ENCODE peak calls at places on chromosomes 7 and 10, in nine cellular contexts. One of them, this sample, is unnamed.

GRCh38 chr10:49512121-49512809 is 26.7 kb downstream of the ERCC6 start:
- DNase-seq in activated T-helper 1 cell treated with anti-CD3 and anti-CD28 coated beads, Interleukin-2, amount 50 U/mL, for 16 hours: no peak
- DNase-seq in SK-MEL-5: peak; percentile 43
- DNase-seq in stomach: no peak
- DNase-seq in GM13976: no peak
- DNase-seq in NCI-H1092 treated with DMSO at 0.1 percent for 48 hours: peak; percentile 39
- DNase-seq in mesothelial cell of epicardium: no peak
- DNase-seq in ACHN: peak; percentile 46
- DNase-seq in RPMI7951: peak; percentile 11
- DNase-seq in this sample: peak; percentile 10

GRCh38 chr7:32587431-32587948 is 92.2 kb downstream of the AVL9 start:
- DNase-seq in stomach: no peak
- DNase-seq in ACHN: peak; percentile 75
- DNase-seq in SK-MEL-5: peak; percentile 64
- DNase-seq in GM13976: no peak
- DNase-seq in NCI-H1092 treated with DMSO at 0.1 percent for 48 hours: no peak
- DNase-seq in RPMI7951: peak; percentile 79
- DNase-seq in activated T-helper 1 cell treated with anti-CD3 and anti-CD28 coated beads, Interleukin-2, amount 50 U/mL, for 16 hours: no peak
- DNase-seq in mesothelial cell of epicardium: no peak
- DNase-seq in this sample: no peak

GRCh38 chr7:128737441-128737840 is 1.7 kb upstream of the CALU start:
- DNase-seq in activated T-helper 1 cell treated with anti-CD3 and anti-CD28 coated beads, Interleukin-2, amount 50 U/mL, for 16 hours: no peak
- DNase-seq in RPMI7951: no peak
- DNase-seq in stomach: no peak
- DNase-seq in ACHN: no peak
- DNase-seq in mesothelial cell of epicardium: no peak
- DNase-seq in GM13976: no peak
- DNase-seq in SK-MEL-5: no peak
- DNase-seq in NCI-H1092 treated with DMSO at 0.1 percent for 48 hours: no peak
- DNase-seq in this sample: no peak

GRCh38 chr10:20615395-20615794 is 281.7 kb downstream of the NEBL start:
- DNase-seq in stomach: no peak
- DNase-seq in RPMI7951: no peak
- DNase-seq in GM13976: no peak
- DNase-seq in mesothelial cell of epicardium: no peak
- DNase-seq in ACHN: no peak
- DNase-seq in NCI-H1092 treated with DMSO at 0.1 percent for 48 hours: no peak
- DNase-seq in activated T-helper 1 cell treated with anti-CD3 and anti-CD28 coated beads, Interleukin-2, amount 50 U/mL, for 16 hours: no peak
- DNase-seq in SK-MEL-5: no peak
- DNase-seq in this sample: no peak

GRCh38 chr7:44086627-44087026 is 4.3 kb upstream of the POLM start:
- DNase-seq in mesothelial cell of epicardium: no peak
- DNase-seq in ACHN: no peak
- DNase-seq in RPMI7951: no peak
- DNase-seq in SK-MEL-5: no peak
- DNase-seq in GM13976: no peak
- DNase-seq in stomach: no peak
- DNase-seq in activated T-helper 1 cell treated with anti-CD3 and anti-CD28 coated beads, Interleukin-2, amount 50 U/mL, for 16 hours: no peak
- DNase-seq in NCI-H1092 treated with DMSO at 0.1 percent for 48 hours: no peak
- DNase-seq in this sample: no peak

GRCh38 chr10:91887075-91887899 is 22.0 kb downstream of the FGFBP3 start:
- DNase-seq in stomach: no peak
- DNase-seq in NCI-H1092 treated with DMSO at 0.1 percent for 48 hours: no peak
- DNase-seq in RPMI7951: peak; percentile 23
- DNase-seq in mesothelial cell of epicardium: peak; percentile 66
- DNase-seq in ACHN: peak; percentile 34
- DNase-seq in activated T-helper 1 cell treated with anti-CD3 and anti-CD28 coated beads, Interleukin-2, amount 50 U/mL, for 16 hours: no peak
- DNase-seq in GM13976: peak; percentile 68
- DNase-seq in SK-MEL-5: peak; percentile 78
- DNase-seq in this sample: peak; percentile 16

GRCh38 chr10:3754727-3755439 is 30.1 kb downstream of the KLF6 start:
- DNase-seq in NCI-H1092 treated with DMSO at 0.1 percent for 48 hours: no peak
- DNase-seq in SK-MEL-5: peak; percentile 4
- DNase-seq in stomach: no peak
- DNase-seq in RPMI7951: peak; percentile 86
- DNase-seq in mesothelial cell of epicardium: no peak
- DNase-seq in GM13976: no peak
- DNase-seq in activated T-helper 1 cell treated with anti-CD3 and anti-CD28 coated beads, Interleukin-2, amount 50 U/mL, for 16 hours: no peak
- DNase-seq in ACHN: peak; percentile 68
- DNase-seq in this sample: peak; percentile 73

GRCh38 chr10:110664483-110665420 is 20.6 kb downstream of the RBM20 start:
- DNase-seq in mesothelial cell of epicardium: no peak
- DNase-seq in activated T-helper 1 cell treated with anti-CD3 and anti-CD28 coated beads, Interleukin-2, amount 50 U/mL, for 16 hours: no peak
- DNase-seq in RPMI7951: peak; percentile 77
- DNase-seq in stomach: no peak
- DNase-seq in GM13976: no peak
- DNase-seq in NCI-H1092 treated with DMSO at 0.1 percent for 48 hours: no peak
- DNase-seq in ACHN: peak; percentile 84
- DNase-seq in SK-MEL-5: peak; percentile 17
- DNase-seq in this sample: peak; percentile 47

GRCh38 chr10:133278577-133279265 is 2.1 kb upstream of the ADAM8 start:
- DNase-seq in activated T-helper 1 cell treated with anti-CD3 and anti-CD28 coated beads, Interleukin-2, amount 50 U/mL, for 16 hours: peak; percentile 40
- DNase-seq in GM13976: peak; percentile 85
- DNase-seq in mesothelial cell of epicardium: no peak
- DNase-seq in stomach: peak; percentile 82
- DNase-seq in NCI-H1092 treated with DMSO at 0.1 percent for 48 hours: no peak
- DNase-seq in ACHN: no peak
- DNase-seq in RPMI7951: peak; percentile 89
- DNase-seq in SK-MEL-5: no peak
- DNase-seq in this sample: peak; percentile 67

GRCh38 chr10:58781873-58782488 is 269.3 kb downstream of the BICC1 start:
- DNase-seq in NCI-H1092 treated with DMSO at 0.1 percent for 48 hours: peak; percentile 33
- DNase-seq in activated T-helper 1 cell treated with anti-CD3 and anti-CD28 coated beads, Interleukin-2, amount 50 U/mL, for 16 hours: no peak
- DNase-seq in SK-MEL-5: peak; percentile 63
- DNase-seq in stomach: no peak
- DNase-seq in ACHN: peak; percentile 64
- DNase-seq in RPMI7951: peak; percentile 45
- DNase-seq in mesothelial cell of epicardium: no peak
- DNase-seq in GM13976: peak; percentile 39
- DNase-seq in this sample: peak; percentile 23

GRCh38 chr7:66138994-66139752 is 24.5 kb downstream of the CRCP start:
- DNase-seq in NCI-H1092 treated with DMSO at 0.1 percent for 48 hours: no peak
- DNase-seq in GM13976: no peak
- DNase-seq in RPMI7951: peak; percentile 24
- DNase-seq in SK-MEL-5: no peak
- DNase-seq in stomach: no peak
- DNase-seq in activated T-helper 1 cell treated with anti-CD3 and anti-CD28 coated beads, Interleukin-2, amount 50 U/mL, for 16 hours: no peak
- DNase-seq in mesothelial cell of epicardium: no peak
- DNase-seq in ACHN: no peak
- DNase-seq in this sample: no peak

GRCh38 chr7:8260871-8261707 is 878 bp downstream of the ICA1 start:
- DNase-seq in GM13976: peak; percentile 31
- DNase-seq in stomach: peak; percentile 67
- DNase-seq in activated T-helper 1 cell treated with anti-CD3 and anti-CD28 coated beads, Interleukin-2, amount 50 U/mL, for 16 hours: no peak
- DNase-seq in mesothelial cell of epicardium: no peak
- DNase-seq in NCI-H1092 treated with DMSO at 0.1 percent for 48 hours: peak; percentile 87
- DNase-seq in ACHN: peak; percentile 80
- DNase-seq in RPMI7951: peak; percentile 12
- DNase-seq in SK-MEL-5: peak; percentile 16
- DNase-seq in this sample: peak; percentile 76

GRCh38 chr7:69342154-69342884 is 256.0 kb upstream of the AUTS2 start:
- DNase-seq in mesothelial cell of epicardium: no peak
- DNase-seq in GM13976: no peak
- DNase-seq in NCI-H1092 treated with DMSO at 0.1 percent for 48 hours: no peak
- DNase-seq in SK-MEL-5: no peak
- DNase-seq in activated T-helper 1 cell treated with anti-CD3 and anti-CD28 coated beads, Interleukin-2, amount 50 U/mL, for 16 hours: no peak
- DNase-seq in stomach: no peak
- DNase-seq in ACHN: no peak
- DNase-seq in RPMI7951: no peak
- DNase-seq in this sample: no peak

GRCh38 chr7:97104719-97105129 is 12.8 kb upstream of the SDHAF3 start:
- DNase-seq in RPMI7951: peak; percentile 74
- DNase-seq in activated T-helper 1 cell treated with anti-CD3 and anti-CD28 coated beads, Interleukin-2, amount 50 U/mL, for 16 hours: peak; percentile 31
- DNase-seq in stomach: peak; percentile 88
- DNase-seq in ACHN: peak; percentile 84
- DNase-seq in GM13976: peak; percentile 64
- DNase-seq in mesothelial cell of epicardium: peak; percentile 66
- DNase-seq in SK-MEL-5: peak; percentile 91
- DNase-seq in NCI-H1092 treated with DMSO at 0.1 percent for 48 hours: peak; percentile 79
- DNase-seq in this sample: peak; percentile 85

GRCh38 chr7:29612596-29612995 is 49.0 kb downstream of the PRR15 start:
- DNase-seq in ACHN: no peak
- DNase-seq in NCI-H1092 treated with DMSO at 0.1 percent for 48 hours: no peak
- DNase-seq in stomach: no peak
- DNase-seq in GM13976: no peak
- DNase-seq in activated T-helper 1 cell treated with anti-CD3 and anti-CD28 coated beads, Interleukin-2, amount 50 U/mL, for 16 hours: no peak
- DNase-seq in SK-MEL-5: no peak
- DNase-seq in mesothelial cell of epicardium: no peak
- DNase-seq in RPMI7951: peak; percentile 71
- DNase-seq in this sample: no peak

GRCh38 chr10:24383681-24384106 is 174.8 kb downstream of the KIAA1217 start:
- DNase-seq in NCI-H1092 treated with DMSO at 0.1 percent for 48 hours: no peak
- DNase-seq in activated T-helper 1 cell treated with anti-CD3 and anti-CD28 coated beads, Interleukin-2, amount 50 U/mL, for 16 hours: no peak
- DNase-seq in ACHN: peak; percentile 94
- DNase-seq in RPMI7951: peak; percentile 97
- DNase-seq in stomach: peak; percentile 95
- DNase-seq in SK-MEL-5: peak; percentile 58
- DNase-seq in mesothelial cell of epicardium: peak; percentile 78
- DNase-seq in GM13976: peak; percentile 82
- DNase-seq in this sample: peak; percentile 95

GRCh38 chr10:102599565-102600327 is 44.5 kb upstream of the TRIM8 start:
- DNase-seq in GM13976: no peak
- DNase-seq in activated T-helper 1 cell treated with anti-CD3 and anti-CD28 coated beads, Interleukin-2, amount 50 U/mL, for 16 hours: no peak
- DNase-seq in NCI-H1092 treated with DMSO at 0.1 percent for 48 hours: no peak
- DNase-seq in stomach: peak; percentile 35
- DNase-seq in RPMI7951: peak; percentile 76
- DNase-seq in mesothelial cell of epicardium: no peak
- DNase-seq in ACHN: no peak
- DNase-seq in SK-MEL-5: no peak
- DNase-seq in this sample: no peak

GRCh38 chr10:99612167-99612831 is 7.9 kb downstream of the SLC25A28 start:
- DNase-seq in activated T-helper 1 cell treated with anti-CD3 and anti-CD28 coated beads, Interleukin-2, amount 50 U/mL, for 16 hours: no peak
- DNase-seq in GM13976: peak; percentile 69
- DNase-seq in mesothelial cell of epicardium: no peak
- DNase-seq in ACHN: peak; percentile 69
- DNase-seq in RPMI7951: peak; percentile 52
- DNase-seq in SK-MEL-5: peak; percentile 73
- DNase-seq in NCI-H1092 treated with DMSO at 0.1 percent for 48 hours: peak; percentile 35
- DNase-seq in stomach: no peak
- DNase-seq in this sample: peak; percentile 38